ENCODE peak calls at places on chromosome X, in four cellular contexts. A is activated CD4-positive, alpha-beta T cell treated with anti-CD3 and anti-CD28 coated beads, Interleukin-2, amount 50 U/mL, for 24 hours; I is activated T-cell treated with anti-CD3 and anti-CD28 coated beads, Interleukin-2, amount 50 U/mL, for 72 hours; K is NCI-H1092 treated with DMSO at 0.1 percent for 48 hours. M is an unnamed sample.

GRCh38 chrX:69136546-69137331 is 28.5 kb downstream of the PJA1 start:
- DNase-seq in I (no peak), K (no peak), A (no peak), M (no peak)

GRCh38 chrX:22800360-22800759 is 199.4 kb upstream of the DDX53 start:
- DNase-seq in A (no peak), I (no peak), K (no peak), M (no peak)

GRCh38 chrX:75156537-75156945 is 458 bp upstream of the ABCB7 start:
- DNase-seq in K (peak; percentile 63), A (no peak), I (peak; percentile 3), M (no peak)

GRCh38 chrX:129522184-129523059 is 868 bp downstream of the SMARCA1 start:
- DNase-seq in K (peak; percentile 75), I (no peak), A (no peak), M (no peak)

GRCh38 chrX:54842638-54843037 is 35.1 kb downstream of the MAGED2 start:
- DNase-seq in A (no peak), I (no peak), K (no peak), M (no peak)

GRCh38 chrX:130895299-130895698 is 7.7 kb downstream of the ENOX2 start:
- DNase-seq in A (no peak), I (no peak), K (no peak), M (no peak)

GRCh38 chrX:63764946-63765345 is 20.1 kb downstream of the ARHGEF9 start:
- DNase-seq in A (no peak), I (no peak), K (no peak), M (no peak)

GRCh38 chrX:65601530-65602281 is 65.7 kb upstream of the MSN start:
- DNase-seq in I (peak; percentile 47), K (peak; percentile 27), A (peak; percentile 32), M (no peak)

GRCh38 chrX:130896026-130896425 is 7.0 kb downstream of the ENOX2 start:
- DNase-seq in K (no peak), I (no peak), A (no peak), M (no peak)

GRCh38 chrX:84501798-84502628 is at the start of gene HDX:
- DNase-seq in I (peak; percentile 71), A (peak; percentile 29), K (peak; percentile 88), M (peak; percentile 13)

GRCh38 chrX:11464836-11465458 is 171.7 kb downstream of the AMELX start:
- DNase-seq in A (no peak), K (no peak), I (no peak), M (no peak)

GRCh38 chrX:97328853-97329252 is 445.1 kb downstream of the RPA4 start:
- DNase-seq in I (no peak), K (no peak), A (no peak), M (no peak)

GRCh38 chrX:41722816-41723215 is 1.2 kb upstream of the GPR82 start:
- DNase-seq in K (no peak), I (no peak), A (no peak), M (no peak)

GRCh38 chrX:133495464-133496391 is 80.4 kb upstream of the GPC4 start:
- DNase-seq in A (no peak), I (no peak), K (no peak), M (no peak)

GRCh38 chrX:44874481-44875184 is 1.6 kb downstream of the KDM6A start:
- DNase-seq in K (peak; percentile 13), I (peak; percentile 22), A (peak; percentile 9), M (no peak)

GRCh38 chrX:99750721-99751120 is 659.4 kb downstream of the PCDH19 start:
- DNase-seq in I (no peak), A (no peak), K (no peak), M (no peak)

GRCh38 chrX:96909291-96909690 is 25.6 kb downstream of the RPA4 start:
- DNase-seq in I (no peak), A (no peak), K (no peak), M (no peak)

GRCh38 chrX:112614640-112615039 is 65.1 kb downstream of the LHFPL1 start:
- DNase-seq in I (no peak), K (no peak), A (no peak), M (no peak)

GRCh38 chrX:40273356-40274050 is 175.7 kb upstream of the BCOR start:
- DNase-seq in K (peak; percentile 82), I (no peak), A (no peak), M (no peak)

GRCh38 chrX:100381613-100382012 is 28.5 kb downstream of the PCDH19 start:
- DNase-seq in K (no peak), I (no peak), A (no peak), M (no peak)

GRCh38 chrX:11214346-11215190 is 78.6 kb upstream of the AMELX start:
- DNase-seq in I (no peak), K (no peak), A (no peak), M (no peak)

GRCh38 chrX:40912166-40912565 is 173.1 kb upstream of the USP9X start:
- DNase-seq in A (no peak), K (peak; percentile 71), I (no peak), M (no peak)

GRCh38 chrX:11239230-11239629 is 54.0 kb upstream of the AMELX start:
- DNase-seq in I (no peak), K (no peak), A (no peak), M (no peak)

GRCh38 chrX:63855896-63856295 is 70.9 kb upstream of the ARHGEF9 start:
- DNase-seq in K (no peak), I (no peak), A (no peak), M (no peak)

GRCh38 chrX:39941332-39941920 is 156.3 kb downstream of the BCOR start:
- DNase-seq in K (no peak), I (no peak), A (no peak), M (no peak)

GRCh38 chrX:102155806-102156179 is at the start of gene BEX5:
- DNase-seq in I (peak; percentile 46), A (peak; percentile 32), K (peak; percentile 89), M (peak; percentile 13)

GRCh38 chrX:132957211-132958085 is 981 bp downstream of the HS6ST2 start:
- DNase-seq in A (no peak), K (no peak), I (peak; percentile 3), M (no peak)

GRCh38 chrX:37666516-37666915 is 19.1 kb upstream of the XK start:
- DNase-seq in K (no peak), I (no peak), A (no peak), M (no peak)

GRCh38 chrX:132022115-132022862 is 813 bp upstream of the STK26 start:
- DNase-seq in I (no peak), A (no peak), K (no peak), M (no peak)

GRCh38 chrX:9495496-9495895 is 30.6 kb downstream of the TBL1X start:
- DNase-seq in I (no peak), K (no peak), A (no peak), M (no peak)

GRCh38 chrX:97400492-97400891 is 516.8 kb downstream of the RPA4 start:
- DNase-seq in I (no peak), A (no peak), K (no peak), M (no peak)